ENCODE peak calls at places on chromosomes 16 and 17, in four cellular contexts. K, Y, P and F are unnamed samples.

GRCh38 chr16:55184619-55185018 is 139.4 kb upstream of the IRX6 start:
- DNase-seq in K (no peak), Y (no peak), P (no peak), F (no peak)

GRCh38 chr16:29675811-29676643 is 3.0 kb upstream of the QPRT start:
- DNase-seq in P (peak; percentile 60), K (peak; percentile 58), Y (no peak), F (no peak)

GRCh38 chr17:39212841-39213480 is 12.8 kb downstream of the STAC2 start:
- DNase-seq in Y (no peak), P (no peak), K (no peak), F (no peak)

GRCh38 chr17:58476812-58477211 is 11.4 kb downstream of the HSF5 start:
- DNase-seq in K (no peak), Y (no peak), P (no peak), F (no peak)

GRCh38 chr17:41009301-41009760 is 403 bp upstream of the KRTAP3-1 start:
- DNase-seq in P (peak; percentile 99), Y (no peak), K (no peak), F (no peak)

GRCh38 chr17:44082206-44082605 is 11.7 kb downstream of the G6PC3 start:
- DNase-seq in P (no peak), K (no peak), Y (no peak), F (no peak)

GRCh38 chr17:50609376-50610074 is 25.2 kb upstream of the ABCC3 start:
- DNase-seq in Y (no peak), P (no peak), K (no peak), F (no peak)

GRCh38 chr17:44556854-44557606 is at the start of gene FZD2:
- DNase-seq in P (peak; percentile 58), K (peak; percentile 96), Y (peak; percentile 91), F (peak; percentile 64)

GRCh38 chr16:57533618-57534336 is 2.6 kb downstream of the CCDC102A start:
- DNase-seq in Y (peak; percentile 5), P (no peak), K (no peak), F (no peak)

GRCh38 chr16:56898847-56899246 is 33.1 kb upstream of the HERPUD1 start:
- DNase-seq in K (no peak), P (no peak), Y (no peak), F (peak; percentile 77)

GRCh38 chr17:31008374-31009035 is 37.7 kb downstream of the RNF135 start:
- DNase-seq in Y (peak; percentile 78), P (no peak), K (no peak), F (no peak)

GRCh38 chr16:76162046-76162445 is 115.2 kb upstream of the CNTNAP4 start:
- DNase-seq in K (no peak), Y (no peak), P (no peak), F (no peak)

GRCh38 chr16:67833035-67833417 is 9.1 kb upstream of the THAP11 start:
- DNase-seq in P (no peak), K (no peak), Y (no peak), F (no peak)

GRCh38 chr17:62823111-62823895 is 15.2 kb upstream of the MARCHF10 start:
- DNase-seq in P (no peak), Y (no peak), K (no peak), F (no peak)

GRCh38 chr17:68238488-68238887 is 9.4 kb upstream of the AMZ2 start:
- DNase-seq in K (no peak), Y (no peak), P (no peak), F (no peak)

GRCh38 chr17:56597495-56597990 is 4.0 kb downstream of the NOG start:
- DNase-seq in Y (peak; percentile 54), P (no peak), K (no peak), F (no peak)

GRCh38 chr16:12519986-12520385 is 283.7 kb downstream of the CPPED1 start:
- DNase-seq in Y (no peak), K (no peak), P (no peak), F (no peak)

GRCh38 chr16:21167360-21167759 is 8.9 kb downstream of the LDAF1 start:
- DNase-seq in K (no peak), P (no peak), Y (no peak), F (no peak)

GRCh38 chr17:75673487-75673886 is 6.3 kb downstream of the SAP30BP start:
- DNase-seq in Y (no peak), K (no peak), P (no peak), F (no peak)

GRCh38 chr16:58537124-58537906 is 22.0 kb downstream of the SETD6 start:
- DNase-seq in P (no peak), K (no peak), Y (no peak), F (no peak)

GRCh38 chr17:80413771-80414507 is 1.0 kb upstream of the ENDOV start:
- DNase-seq in P (no peak), K (no peak), Y (no peak), F (no peak)

GRCh38 chr17:9273334-9274118 is 252.2 kb downstream of the NTN1 start:
- DNase-seq in Y (no peak), K (no peak), P (no peak), F (no peak)

GRCh38 chr16:15942901-15943690 is 6.3 kb upstream of the ABCC1 start:
- DNase-seq in K (no peak), P (no peak), Y (no peak), F (no peak)

GRCh38 chr16:52496051-52496876 is 50.7 kb downstream of the TOX3 start:
- DNase-seq in P (peak; percentile 97), Y (no peak), K (no peak), F (no peak)
- TF ChIP-seq ATF2 in P (peak; percentile 93), Y (no peak), K (no peak), F (no peak)

DNA sequence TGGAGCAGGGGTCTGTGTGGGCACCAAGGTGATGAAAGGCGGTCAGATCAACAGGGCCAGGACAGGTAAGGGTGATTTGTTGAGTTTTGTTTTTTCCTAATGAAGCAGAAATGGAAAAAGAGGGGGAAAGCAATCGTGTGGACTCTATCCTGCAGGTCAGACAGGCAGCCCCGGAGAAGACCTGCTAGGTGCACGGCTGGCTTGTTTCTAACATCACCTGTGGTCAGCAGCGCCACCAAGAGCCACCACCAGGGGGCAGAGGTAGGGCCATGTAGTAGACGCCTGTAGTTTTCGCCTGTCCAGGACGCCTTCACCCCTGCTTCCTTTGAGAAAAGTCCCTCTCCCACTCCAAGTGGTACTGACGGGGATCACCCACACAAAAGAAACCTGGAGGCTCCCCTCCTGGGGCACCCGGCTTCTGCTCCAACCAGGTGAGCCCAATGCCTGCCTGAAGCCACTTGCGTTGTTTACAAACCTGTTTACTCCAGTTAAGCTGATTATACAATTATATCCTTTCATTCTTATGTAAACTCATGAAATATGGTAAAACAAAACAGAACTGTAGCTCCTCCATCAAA is 54.2 kb upstream of the SEC14L1 start:
- DNase-seq in K (peak; percentile 75), Y (peak; percentile 95), P (peak; percentile 77), F (no peak)
- TF ChIP-seq TCF7 in K (no peak), Y (no peak), P (no peak), F (no peak)

DNA sequence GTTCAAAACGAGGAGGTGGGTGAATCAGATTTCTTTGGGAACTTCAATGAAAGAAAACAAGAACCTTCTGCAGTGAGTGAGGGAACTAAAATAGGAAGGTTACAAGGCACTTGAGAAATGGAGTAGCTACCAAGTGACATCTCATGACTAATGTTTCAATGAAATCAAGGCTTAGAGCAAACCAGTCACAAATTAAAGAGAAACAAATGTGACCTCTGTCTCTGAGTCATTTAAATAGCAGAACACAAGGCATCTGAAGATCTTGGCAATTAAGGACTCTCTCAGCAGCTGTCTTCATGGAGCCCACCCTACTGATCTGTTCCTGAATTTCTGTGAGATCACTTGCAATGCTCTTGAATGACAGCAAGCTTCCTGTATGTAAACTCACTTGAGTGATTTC is 109.5 kb downstream of the CDH11 start:
- DNase-seq in Y (no peak), K (no peak), P (no peak), F (no peak)
- TF ChIP-seq SP1 in Y (no peak), K (no peak), P (no peak), F (no peak)

DNA sequence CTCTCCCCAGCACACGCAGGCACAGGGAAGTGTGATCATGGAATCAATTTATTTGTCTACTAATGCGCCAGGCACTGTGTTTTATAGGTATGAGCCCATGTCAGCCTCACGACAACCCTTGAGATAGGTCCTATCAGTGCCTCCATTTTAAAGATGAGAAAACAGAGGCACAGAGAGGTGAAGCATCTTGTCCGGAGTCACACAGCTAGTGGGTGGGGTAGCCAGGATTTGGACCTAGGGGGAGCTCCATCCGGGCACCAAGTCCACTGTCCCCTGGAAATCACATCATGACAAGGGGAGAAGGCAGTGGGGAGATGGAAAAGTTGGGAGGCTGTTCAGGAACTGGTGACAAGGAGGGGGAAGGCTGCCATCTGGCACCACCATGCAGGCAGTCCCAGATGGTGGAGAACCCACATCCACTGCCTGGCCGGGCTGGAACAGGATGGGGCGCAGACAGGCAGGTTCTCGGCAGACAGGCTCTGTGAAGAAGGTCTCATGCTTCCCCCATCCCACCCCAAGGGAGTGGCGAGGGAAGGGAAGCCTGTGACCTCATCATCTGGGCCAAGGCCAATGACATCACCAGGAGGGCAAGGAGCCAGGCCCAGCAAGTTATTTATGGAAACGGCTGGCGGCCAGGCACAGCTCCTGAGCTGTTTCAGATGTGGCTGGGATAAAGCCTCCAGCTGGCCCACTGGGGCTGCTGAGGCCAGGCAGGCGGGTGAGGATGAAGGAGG is 126.0 kb upstream of the SDK2 start:
- DNase-seq in P (no peak), K (no peak), Y (no peak), F (no peak)
- TF ChIP-seq ATF2 in P (no peak), K (no peak), Y (no peak), F (no peak)

GRCh38 chr17:48459070-48459469 is 29.1 kb upstream of the SKAP1 start:
- DNase-seq in K (no peak), P (no peak), Y (no peak), F (no peak)

GRCh38 chr17:48462946-48463345 is 32.9 kb upstream of the SKAP1 start:
- DNase-seq in K (no peak), Y (no peak), P (no peak), F (no peak)

GRCh38 chr17:48456584-48456983 is 26.6 kb upstream of the SKAP1 start:
- DNase-seq in Y (peak; percentile 18), P (no peak), K (no peak), F (no peak)

GRCh38 chr17:48457080-48457836 is 27.2 kb upstream of the SKAP1 start:
- DNase-seq in P (peak; percentile 42), K (peak; percentile 79), Y (peak; percentile 72), F (no peak)

DNA sequence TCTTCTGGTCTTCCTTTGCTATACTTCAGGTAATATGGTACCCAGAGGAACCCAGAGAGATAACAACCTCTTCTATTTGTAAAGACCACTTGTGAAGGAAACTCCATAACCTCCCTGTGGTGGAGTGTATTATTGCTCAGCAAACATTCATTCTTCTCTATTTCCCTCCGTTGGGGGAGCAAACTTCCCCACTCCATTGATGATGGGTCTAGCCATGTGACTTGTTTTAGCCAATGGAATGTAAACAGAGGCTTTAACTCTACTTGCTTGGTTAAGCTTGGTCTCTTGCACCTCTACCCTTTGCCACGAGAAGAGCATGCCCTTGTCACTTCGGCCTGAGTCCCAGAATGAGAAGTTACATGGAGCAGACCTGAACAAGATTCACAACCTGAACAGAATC is 30.0 kb upstream of the SKAP1 start:
- DNase-seq in Y (no peak), K (peak; percentile 69), P (no peak), F (no peak)
- TF ChIP-seq TCF7 in Y (no peak), K (no peak), P (no peak), F (no peak)